ENCODE peak calls at places on chromosome 20, in seven cellular contexts. E is psoas muscle, G is WTC11, K is Calu3, Z is epithelial cell of esophagus, H is upper lobe of right lung, R is choroid plexus epithelial cell. M is an unnamed sample.

GRCh38 chr20:8043687-8044278 is 24.2 kb upstream of the TMX4 start:
- DNase-seq in E (no peak), G (no peak), K (peak; percentile 34), Z (peak; percentile 72), H (no peak), R (peak; percentile 78), M (peak; percentile 65)

GRCh38 chr20:41480054-41480770 is 113.6 kb upstream of the EMILIN3 start:
- DNase-seq in E (no peak), G (no peak), K (no peak), Z (no peak), H (no peak), R (peak; percentile 68), M (no peak)

GRCh38 chr20:31693987-31694661 is 28.5 kb downstream of the BCL2L1 start:
- DNase-seq in E (no peak), G (peak; percentile 29), K (no peak), Z (no peak), H (no peak), R (no peak), M (no peak)

GRCh38 chr20:63745424-63745805 is 5.8 kb downstream of the SLC2A4RG start:
- DNase-seq in E (peak; percentile 18), G (no peak), K (no peak), Z (no peak), H (no peak), R (no peak), M (no peak)

GRCh38 chr20:52974155-52974554 is 2.0 kb downstream of the TSHZ2 start:
- DNase-seq in E (no peak), G (no peak), K (no peak), Z (no peak), H (no peak), R (no peak), M (no peak)

GRCh38 chr20:2838170-2838797 is 2.2 kb downstream of the PCED1A start:
- DNase-seq in E (no peak), G (no peak), K (no peak), Z (no peak), H (peak; percentile 39), R (no peak), M (no peak)

GRCh38 chr20:2132461-2132901 is 30.9 kb downstream of the STK35 start:
- DNase-seq in E (no peak), G (no peak), K (peak; percentile 52), Z (peak; percentile 90), H (no peak), R (no peak), M (peak; percentile 64)

GRCh38 chr20:14922503-14923267 is 585.3 kb upstream of the FLRT3 start:
- DNase-seq in E (no peak), G (no peak), K (no peak), Z (no peak), H (no peak), R (no peak), M (no peak)

GRCh38 chr20:23142162-23143050 is 56.3 kb upstream of the CD93 start:
- DNase-seq in E (peak; percentile 66), G (no peak), K (no peak), Z (peak; percentile 45), H (peak; percentile 67), R (no peak), M (no peak)

GRCh38 chr20:59019217-59019616 is at the start of gene TUBB1:
- DNase-seq in E (no peak), G (no peak), K (no peak), Z (no peak), H (no peak), R (no peak), M (no peak)

GRCh38 chr20:25285091-25285647 is 37.3 kb downstream of the PYGB start:
- DNase-seq in E (peak; percentile 38), G (peak; percentile 26), K (no peak), Z (no peak), H (peak; percentile 36), R (peak; percentile 34), M (no peak)

GRCh38 chr20:33163856-33164762 is 3.9 kb upstream of the BPIFA2 start:
- DNase-seq in E (no peak), G (no peak), K (no peak), Z (no peak), H (no peak), R (no peak), M (no peak)

GRCh38 chr20:57482148-57482547 is 42.8 kb downstream of the CTCFL start:
- DNase-seq in E (no peak), G (no peak), K (peak; percentile 33), Z (no peak), H (no peak), R (no peak), M (no peak)

GRCh38 chr20:22974354-22974753 is 60.8 kb upstream of the SSTR4 start:
- DNase-seq in E (no peak), G (peak; percentile 41), K (peak; percentile 1), Z (peak; percentile 55), H (no peak), R (peak; percentile 71), M (peak; percentile 53)

GRCh38 chr20:2005831-2006426 is 12.1 kb upstream of the PDYN start:
- DNase-seq in E (peak; percentile 76), G (peak; percentile 90), K (peak; percentile 73), Z (peak; percentile 77), H (peak; percentile 78), R (peak; percentile 67), M (peak; percentile 63)

GRCh38 chr20:47540443-47541354 is 39.0 kb downstream of the NCOA3 start:
- DNase-seq in E (no peak), G (no peak), K (peak; percentile 19), Z (no peak), H (no peak), R (peak; percentile 59), M (no peak)

GRCh38 chr20:38864662-38865061 is 59.2 kb downstream of the PPP1R16B start:
- DNase-seq in E (no peak), G (no peak), K (no peak), Z (no peak), H (no peak), R (no peak), M (no peak)

GRCh38 chr20:32463642-32464400 is 105.7 kb downstream of the ASXL1 start:
- DNase-seq in E (no peak), G (no peak), K (no peak), Z (no peak), H (no peak), R (no peak), M (no peak)

GRCh38 chr20:46636514-46636913 is 14.7 kb downstream of the SLC13A3 start:
- DNase-seq in E (no peak), G (no peak), K (no peak), Z (no peak), H (no peak), R (no peak), M (no peak)

GRCh38 chr20:46375771-46376170 is 30.6 kb downstream of the ELMO2 start:
- DNase-seq in E (no peak), G (no peak), K (no peak), Z (peak; percentile 65), H (no peak), R (peak; percentile 35), M (no peak)

GRCh38 chr20:9342651-9343050 is 171.7 kb upstream of the LAMP5 start:
- DNase-seq in E (no peak), G (no peak), K (no peak), Z (no peak), H (no peak), R (no peak), M (no peak)

GRCh38 chr20:12252793-12253192 is 335.1 kb downstream of the BTBD3 start:
- DNase-seq in E (no peak), G (peak; percentile 34), K (no peak), Z (no peak), H (no peak), R (peak; percentile 43), M (no peak)

GRCh38 chr20:327041-327945 is 1.9 kb downstream of the SOX12 start:
- DNase-seq in E (peak; percentile 81), G (peak; percentile 97), K (peak; percentile 74), Z (peak; percentile 89), H (peak; percentile 91), R (peak; percentile 94), M (peak; percentile 92)

GRCh38 chr20:325889-326644 is 715 bp downstream of the SOX12 start:
- DNase-seq in E (peak; percentile 78), G (peak; percentile 70), K (peak; percentile 55), Z (peak; percentile 69), H (peak; percentile 86), R (peak; percentile 80), M (peak; percentile 47)

GRCh38 chr20:325043-325888 is at the start of gene SOX12:
- DNase-seq in E (peak; percentile 97), G (peak; percentile 100), K (peak; percentile 96), Z (peak; percentile 95), H (peak; percentile 99), R (peak; percentile 93), M (peak; percentile 92)

GRCh38 chr20:326645-327031 is 1.3 kb downstream of the SOX12 start:
- DNase-seq in E (peak; percentile 69), G (no peak), K (peak; percentile 33), Z (no peak), H (peak; percentile 80), R (peak; percentile 20), M (peak; percentile 36)

DNA sequence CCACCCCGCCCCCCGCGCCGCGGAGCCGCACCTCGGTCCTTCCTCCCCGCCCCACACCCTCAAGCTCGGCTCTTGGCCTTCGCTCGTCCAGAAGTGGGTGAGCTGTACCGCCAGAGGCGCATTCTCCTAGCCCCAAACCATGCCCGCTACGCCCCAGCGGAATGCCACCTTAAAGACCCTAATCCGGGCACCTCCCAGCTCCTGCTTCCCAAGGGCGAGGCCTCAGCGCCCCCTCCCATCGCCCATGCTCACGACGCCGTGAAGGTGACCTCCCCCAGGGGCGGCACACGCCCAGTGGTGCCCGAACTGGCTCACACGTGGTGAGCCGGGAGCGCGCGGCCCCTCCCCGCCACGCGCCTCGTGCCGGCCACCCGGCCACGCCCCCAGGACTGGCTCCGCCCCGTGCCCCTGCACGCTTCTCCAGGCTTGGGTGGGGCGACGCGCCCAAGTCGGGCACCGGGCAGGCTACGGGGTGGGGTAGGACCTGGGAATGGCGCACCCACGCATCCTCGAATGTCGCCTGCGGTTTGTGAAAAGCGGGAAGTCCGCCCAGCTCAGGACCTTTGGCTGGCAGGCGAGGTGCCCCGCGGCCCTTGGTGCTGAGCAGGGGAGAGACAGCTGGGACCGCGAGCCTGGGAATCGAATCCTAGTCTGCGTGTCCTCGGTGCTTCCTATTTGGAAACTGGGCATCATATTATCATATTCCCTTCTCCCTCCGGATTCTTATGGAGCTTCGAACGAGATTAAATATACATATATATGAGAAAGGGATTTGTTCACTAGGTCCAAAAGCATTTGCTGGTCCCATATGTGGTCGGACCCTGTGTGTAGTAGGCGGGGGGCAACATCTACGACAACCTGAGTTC is 942 bp upstream of the SOX12 start:
- DNase-seq in E (peak; percentile 94), G (peak; percentile 91), K (peak; percentile 93), Z (peak; percentile 90), H (peak; percentile 98), R (peak; percentile 72), M (peak; percentile 91)
- TF ChIP-seq CTCF in E (peak; percentile 27), G (no peak), K (no peak), Z (peak; percentile 22), H (peak; percentile 34), R (peak; percentile 54), M (peak; percentile 25)

GRCh38 chr20:24164360-24164759 is 175.8 kb upstream of the GGTLC1 start:
- DNase-seq in E (no peak), G (peak; percentile 76), K (peak; percentile 6), Z (peak; percentile 38), H (no peak), R (peak; percentile 41), M (no peak)
- TF ChIP-seq CTCF in E (no peak), G (peak; percentile 39), K (no peak), Z (peak; percentile 58), H (peak; percentile 35), R (peak; percentile 80), M (no peak)

GRCh38 chr20:19785173-19785799 is 27.2 kb downstream of the RIN2 start:
- DNase-seq in E (no peak), G (no peak), K (no peak), Z (no peak), H (no peak), R (peak; percentile 69), M (peak; percentile 58)
- TF ChIP-seq CTCF in E (no peak), G (peak; percentile 11), K (no peak), Z (no peak), H (no peak), R (no peak), M (no peak)

GRCh38 chr20:54197621-54198604 is 10.0 kb upstream of the PFDN4 start:
- DNase-seq in E (no peak), G (no peak), K (peak; percentile 74), Z (peak; percentile 84), H (no peak), R (peak; percentile 84), M (peak; percentile 82)
- TF ChIP-seq CTCF in E (no peak), G (no peak), K (peak; percentile 60), Z (peak; percentile 60), H (no peak), R (peak; percentile 65), M (peak; percentile 59)